ENCODE peak calls at places on chromosomes 2 and 18, in ten cellular contexts. C is stimulated activated naive CD4-positive, alpha-beta T cell treated with Interleukin-2 at 50 U/mL for 16 hours; G is T-helper 17 cell; E is H54; T is stimulated activated CD8-positive, alpha-beta memory T cell treated with anti-CD3 and anti-CD28 coated beads, Interleukin-4, amount 100 ng/mL, for 24 hours; J is fibroblast of mammary gland; Y is left kidney; N is NCI-H2171 treated with DMSO at 0.1 percent for 48 hours; A is T-helper 2 cell; V is fibroblast of pulmonary artery. O is an unnamed sample.

GRCh38 chr2:96509114-96509846 is 4.1 kb upstream of the NEURL3 start:
- DNase-seq in T (peak; percentile 52), J (peak; percentile 84), V (peak; percentile 90), N (peak; percentile 60), Y (peak; percentile 93), A (peak; percentile 46), C (peak; percentile 48), G (no peak), E (peak; percentile 90), O (peak; percentile 85)

GRCh38 chr2:138235041-138235440 is 266.5 kb upstream of the SPOPL start:
- DNase-seq in T (no peak), Y (no peak), A (no peak), G (no peak), N (no peak), J (no peak), E (no peak), C (no peak), V (no peak), O (no peak)

GRCh38 chr18:58402247-58402646 is 226.6 kb downstream of the ALPK2 start:
- DNase-seq in A (no peak), G (no peak), V (no peak), C (no peak), N (peak; percentile 56), Y (peak; percentile 55), T (no peak), J (no peak), E (no peak), O (no peak)

GRCh38 chr2:126675637-126676036 is 19.7 kb downstream of the GYPC start:
- DNase-seq in V (no peak), Y (no peak), G (no peak), N (no peak), J (no peak), E (no peak), T (no peak), C (no peak), A (no peak), O (no peak)

GRCh38 chr2:101741775-101742520 is 44.4 kb downstream of the MAP4K4 start:
- DNase-seq in N (peak; percentile 8), G (no peak), V (no peak), E (no peak), J (no peak), C (no peak), T (no peak), Y (peak; percentile 29), A (no peak), O (no peak)

GRCh38 chr2:221572821-221573429 is 821 bp upstream of the EPHA4 start:
- DNase-seq in E (peak; percentile 24), J (peak; percentile 38), A (peak; percentile 41), G (peak; percentile 22), V (peak; percentile 34), C (peak; percentile 27), Y (no peak), N (peak; percentile 59), T (no peak), O (no peak)

GRCh38 chr2:121804340-121804739 is 48.9 kb downstream of the TSN start:
- DNase-seq in C (no peak), Y (peak; percentile 35), N (peak; percentile 84), A (no peak), V (peak; percentile 28), J (peak; percentile 9), G (no peak), T (no peak), E (no peak), O (no peak)

GRCh38 chr2:204950695-204951094 is 405.4 kb downstream of the PARD3B start:
- DNase-seq in N (no peak), Y (no peak), A (no peak), V (peak; percentile 6), T (no peak), G (no peak), C (no peak), J (no peak), E (no peak), O (no peak)

GRCh38 chr2:234412726-234413125 is 84.2 kb downstream of the ARL4C start:
- DNase-seq in N (no peak), A (no peak), Y (no peak), T (no peak), V (peak; percentile 38), C (no peak), J (peak; percentile 54), G (no peak), E (no peak), O (no peak)

GRCh38 chr2:179410552-179411356 is 146.1 kb upstream of the SESTD1 start:
- DNase-seq in C (no peak), E (peak; percentile 9), Y (peak; percentile 81), V (peak; percentile 78), T (no peak), G (no peak), J (peak; percentile 73), A (peak; percentile 48), N (peak; percentile 56), O (peak; percentile 69)

GRCh38 chr2:134461511-134461910 is 207.6 kb downstream of the MGAT5 start:
- DNase-seq in Y (no peak), N (no peak), A (no peak), E (peak; percentile 47), V (peak; percentile 10), T (no peak), G (no peak), C (no peak), J (no peak), O (no peak)

GRCh38 chr2:69169990-69170389 is 157.0 kb downstream of the ANTXR1 start:
- DNase-seq in T (no peak), Y (no peak), A (no peak), G (no peak), V (no peak), J (no peak), N (no peak), E (peak; percentile 47), C (no peak), O (no peak)

GRCh38 chr2:241739651-241740050 is 5.2 kb downstream of the D2HGDH start:
- DNase-seq in E (peak; percentile 74), V (peak; percentile 23), Y (no peak), C (peak; percentile 58), G (no peak), J (peak; percentile 77), N (no peak), A (peak; percentile 39), T (peak; percentile 46), O (no peak)

GRCh38 chr2:147040585-147041494 is 804.0 kb upstream of the ACVR2A start:
- DNase-seq in J (no peak), V (no peak), E (no peak), N (no peak), G (no peak), A (no peak), T (no peak), Y (no peak), C (no peak), O (no peak)

GRCh38 chr2:7015007-7015950 is 98.1 kb downstream of the RNF144A start:
- DNase-seq in G (no peak), E (no peak), N (peak; percentile 84), Y (peak; percentile 65), T (no peak), V (no peak), J (peak; percentile 32), C (no peak), A (no peak), O (no peak)

GRCh38 chr2:186917866-186918265 is 68.9 kb upstream of the ZSWIM2 start:
- DNase-seq in N (no peak), C (no peak), E (no peak), G (no peak), J (peak; percentile 36), V (no peak), T (no peak), Y (no peak), A (no peak), O (no peak)

GRCh38 chr2:65504814-65505697 is 72.7 kb upstream of the SPRED2 start:
- DNase-seq in E (no peak), A (no peak), V (no peak), C (no peak), N (no peak), T (no peak), Y (no peak), G (no peak), J (no peak), O (no peak)

GRCh38 chr2:20645761-20646160 is 5.1 kb downstream of the HS1BP3 start:
- DNase-seq in C (no peak), N (no peak), G (no peak), A (no peak), E (no peak), V (no peak), Y (no peak), T (no peak), J (no peak), O (no peak)

GRCh38 chr18:69432847-69433246 is 32.2 kb downstream of the DOK6 start:
- DNase-seq in N (no peak), C (no peak), G (no peak), A (no peak), J (no peak), T (no peak), E (no peak), Y (peak; percentile 12), V (no peak), O (no peak)

GRCh38 chr18:28793911-28794310 is 617.0 kb upstream of the CDH2 start:
- DNase-seq in T (no peak), J (peak; percentile 11), V (peak; percentile 47), A (no peak), G (no peak), E (no peak), N (no peak), C (no peak), Y (no peak), O (no peak)

GRCh38 chr2:17763641-17764333 is 9.8 kb downstream of the GEN1 start:
- DNase-seq in J (no peak), T (no peak), Y (no peak), G (no peak), A (no peak), E (no peak), V (no peak), N (no peak), C (no peak), O (no peak)

GRCh38 chr18:14945984-14946383 is 198.0 kb downstream of the ANKRD30B start:
- DNase-seq in V (no peak), C (no peak), A (no peak), E (no peak), J (no peak), Y (no peak), T (no peak), N (no peak), G (no peak), O (no peak)

GRCh38 chr18:74638210-74638609 is 40.5 kb downstream of the ZNF407 start:
- DNase-seq in V (no peak), T (no peak), E (no peak), N (no peak), G (no peak), J (no peak), Y (no peak), C (no peak), A (no peak), O (no peak)

GRCh38 chr18:21085579-21086161 is 25.9 kb downstream of the ROCK1 start:
- DNase-seq in Y (no peak), T (no peak), G (no peak), C (no peak), V (no peak), A (peak; percentile 51), J (no peak), N (no peak), E (no peak), O (no peak)

GRCh38 chr2:74735544-74735943 is 81.5 kb downstream of the SEMA4F start:
- DNase-seq in E (no peak), T (no peak), G (no peak), N (peak; percentile 83), C (no peak), J (no peak), A (no peak), Y (no peak), V (no peak), O (no peak)

GRCh38 chr18:26442139-26442538 is 106.2 kb downstream of the KCTD1 start:
- DNase-seq in A (no peak), E (no peak), G (no peak), J (peak; percentile 51), Y (no peak), V (peak; percentile 24), N (no peak), T (no peak), C (no peak), O (no peak)